ENCODE peak calls at places on chromosomes 16 and 17, in five cellular contexts. I, E, Q, P and R are unnamed samples.

GRCh38 chr17:77692571-77693161 is 265.8 kb upstream of the TNRC6C start:
- DNase-seq in Q (no peak), E (no peak), I (no peak), P (no peak), R (no peak)

GRCh38 chr17:57948555-57949420 is 6.4 kb downstream of the CUEDC1 start:
- DNase-seq in E (no peak), Q (peak; percentile 47), I (no peak), P (no peak), R (no peak)

GRCh38 chr17:59155439-59156177 is at the start of gene PRR11:
- DNase-seq in Q (peak; percentile 91), E (peak; percentile 99), I (peak; percentile 100), P (peak; percentile 95), R (peak; percentile 95)

GRCh38 chr16:87344931-87345631 is 27.9 kb upstream of the C16orf95 start:
- DNase-seq in P (no peak), Q (no peak), I (no peak), E (no peak), R (no peak)

GRCh38 chr17:44907696-44908470 is 7.4 kb downstream of the GFAP start:
- DNase-seq in Q (no peak), I (no peak), E (no peak), P (no peak), R (no peak)

GRCh38 chr17:47199627-47200324 is 9.4 kb upstream of the MYL4 start:
- DNase-seq in Q (no peak), I (no peak), P (no peak), E (no peak), R (no peak)

GRCh38 chr17:58420841-58421240 is 3.5 kb upstream of the RNF43 start:
- DNase-seq in Q (no peak), P (no peak), I (no peak), E (no peak), R (no peak)

GRCh38 chr17:57806083-57806830 is 43.6 kb downstream of the MRPS23 start:
- DNase-seq in Q (no peak), E (no peak), P (no peak), I (peak; percentile 79), R (no peak)

GRCh38 chr17:82636626-82637598 is 11.3 kb downstream of the WDR45B start:
- DNase-seq in P (no peak), E (no peak), I (no peak), Q (no peak), R (peak; percentile 12)

GRCh38 chr16:152141-153128 is at the start of gene HBZ:
- DNase-seq in E (no peak), Q (no peak), P (no peak), I (no peak), R (no peak)

GRCh38 chr17:48194097-48194550 is 86.6 kb downstream of the SNX11 start:
- DNase-seq in E (no peak), P (no peak), I (no peak), Q (no peak), R (no peak)

GRCh38 chr16:3007059-3007956 is 5.4 kb upstream of the CLDN9 start:
- DNase-seq in P (no peak), Q (no peak), E (no peak), I (no peak), R (no peak)

GRCh38 chr17:63698886-63699637 is 863 bp downstream of the LIMD2 start:
- DNase-seq in I (no peak), Q (peak; percentile 73), P (no peak), E (peak; percentile 46), R (no peak)

GRCh38 chr17:6098466-6099180 is 28.4 kb downstream of the WSCD1 start:
- DNase-seq in E (peak; percentile 53), P (no peak), Q (no peak), I (no peak), R (peak; percentile 56)

GRCh38 chr17:54883939-54884338 is 16.7 kb upstream of the TOM1L1 start:
- DNase-seq in I (no peak), E (no peak), Q (no peak), P (no peak), R (no peak)

GRCh38 chr17:82858376-82859126 is 18.7 kb upstream of the ZNF750 start:
- DNase-seq in I (no peak), E (no peak), Q (peak; percentile 25), P (no peak), R (peak; percentile 73)

GRCh38 chr16:56469748-56470147 is 18.4 kb downstream of the OGFOD1 start:
- DNase-seq in I (no peak), P (no peak), E (no peak), Q (no peak), R (no peak)

GRCh38 chr16:57141822-57142631 is 43.8 kb downstream of the PSME3IP1 start:
- DNase-seq in Q (no peak), I (no peak), P (no peak), E (no peak), R (peak; percentile 55)

GRCh38 chr17:65638221-65638940 is 76.9 kb upstream of the AXIN2 start:
- DNase-seq in P (no peak), I (no peak), Q (no peak), E (no peak), R (no peak)

GRCh38 chr16:89599902-89600301 is 13.5 kb upstream of the DPEP1 start:
- DNase-seq in Q (no peak), I (no peak), E (no peak), P (no peak), R (no peak)

GRCh38 chr17:27811961-27812360 is 11.6 kb upstream of the NOS2 start:
- DNase-seq in E (no peak), Q (no peak), P (no peak), I (no peak), R (no peak)

GRCh38 chr17:44794699-44795413 is 35.2 kb downstream of the GJC1 start:
- DNase-seq in I (no peak), P (no peak), E (no peak), Q (no peak), R (no peak)

GRCh38 chr16:62760398-62760797 is 724.2 kb upstream of the CDH8 start:
- DNase-seq in I (no peak), P (no peak), Q (no peak), E (no peak), R (no peak)